ENCODE peak calls at places on chromosomes 11 and 22, in six cellular contexts. O is HAP-1; I is endothelial cell of umbilical vein; F is K562; N is CD4-positive, alpha-beta T cell; Q is left ventricle myocardium inferior. V is an unnamed sample. For H3K9me3, the result is how much of the 10 kb centered on the place peaks cover.

GRCh38 chr22:36110306-36110791 is 50.2 kb downstream of the APOL3 start:
- DNase-seq in F (no peak), N (no peak), Q (no peak), I (no peak), O (no peak), V (no peak)

GRCh38 chr11:46210133-46210636 is 67.3 kb upstream of the CREB3L1 start:
- DNase-seq in N (no peak), Q (no peak), I (no peak), F (peak), O (no peak), V (no peak)

GRCh38 chr22:32013200-32013599 is 29.9 kb upstream of the SLC5A1 start:
- DNase-seq in Q (no peak), F (no peak), N (no peak), I (no peak), O (no peak), V (no peak)

GRCh38 chr11:76185511-76185910 is 20.8 kb downstream of the WNT11 start:
- DNase-seq in N (no peak), F (no peak), O (no peak), I (no peak), Q (no peak), V (no peak)

GRCh38 chr11:18671246-18671645 is 27.3 kb upstream of the TMEM86A start:
- DNase-seq in O (no peak), Q (no peak), F (no peak), I (no peak), N (no peak), V (no peak)

GRCh38 chr11:128776088-128776433 is 82.2 kb downstream of the FLI1 start:
- DNase-seq in N (no peak), Q (no peak), I (no peak), O (no peak), F (no peak), V (no peak)

GRCh38 chr11:110473666-110474065 is 43.9 kb downstream of the FDX1 start:
- DNase-seq in Q (no peak), O (no peak), I (no peak), N (no peak), F (no peak), V (no peak)

GRCh38 chr11:68838572-68838964 is 3.1 kb downstream of the CPT1A start:
- DNase-seq in Q (no peak), I (peak), N (no peak), O (no peak), F (no peak), V (no peak)

GRCh38 chr11:79100093-79100704 is 340.6 kb downstream of the TENM4 start:
- DNase-seq in Q (no peak), N (no peak), O (peak), I (peak), F (peak), V (peak)

GRCh38 chr11:61795459-61795858 is 2.7 kb downstream of the FEN1 start:
- DNase-seq in Q (no peak), I (no peak), O (no peak), F (no peak), N (no peak), V (no peak)

GRCh38 chr11:15668718-15669117 is 554.0 kb downstream of the INSC start:
- DNase-seq in F (no peak), Q (no peak), N (no peak), I (no peak), O (no peak), V (no peak)

GRCh38 chr11:68043029-68043348 is 4.2 kb downstream of the TCIRG1 start:
- DNase-seq in I (no peak), N (no peak), O (no peak), F (peak), Q (no peak), V (no peak)

GRCh38 chr11:69462106-69463045 is 19.1 kb upstream of the LINC01488 start:
- DNase-seq in O (no peak), I (no peak), F (no peak), Q (peak), N (no peak), V (peak)

GRCh38 chr11:110478410-110478809 is 48.7 kb downstream of the FDX1 start:
- DNase-seq in I (no peak), N (no peak), F (peak), Q (no peak), O (no peak), V (no peak)

GRCh38 chr22:21861856-21862255 is 5.6 kb downstream of the MAPK1 start:
- DNase-seq in F (no peak), I (no peak), N (no peak), Q (no peak), O (no peak), V (no peak)

GRCh38 chr11:82229346-82229745 is 504.3 kb downstream of the FAM181B start:
- DNase-seq in N (no peak), I (no peak), Q (no peak), F (no peak), O (peak), V (no peak)

GRCh38 chr11:30774451-30774850 is 188.3 kb upstream of the MPPED2 start:
- DNase-seq in N (no peak), F (no peak), I (no peak), O (no peak), Q (no peak), V (no peak)

GRCh38 chr11:131674051-131674755 is 303.8 kb downstream of the NTM start:
- DNase-seq in Q (peak), N (no peak), I (peak), O (peak), F (peak), V (peak)

GRCh38 chr22:46046299-46046685 is 69.3 kb upstream of the WNT7B start:
- DNase-seq in I (no peak), Q (peak), F (no peak), O (no peak), N (peak), V (no peak)

GRCh38 chr11:65895482-65895981 is 4.7 kb downstream of the FOSL1 start:
- DNase-seq in F (no peak), O (no peak), I (no peak), N (no peak), Q (no peak), V (no peak)

GRCh38 chr11:43712676-43713075 is 32.1 kb downstream of the HSD17B12 start:
- DNase-seq in O (no peak), I (no peak), F (no peak), Q (no peak), N (no peak), V (no peak)

GRCh38 chr22:21942939-21943338 is 9.7 kb downstream of the PPM1F start:
- DNase-seq in F (no peak), N (no peak), O (no peak), Q (no peak), I (no peak), V (no peak)

GRCh38 chr22:36541831-36542391 is 12.9 kb upstream of the EIF3D start:
- DNase-seq in Q (no peak), F (peak), O (no peak), I (peak), N (no peak), V (no peak)

GRCh38 chr22:37486224-37486845 is at the start of gene MFNG:
- DNase-seq in Q (peak), N (peak), F (peak), O (peak), I (peak), V (peak)

GRCh38 chr11:86673872-86674750 is 1.7 kb upstream of the ME3 start:
- DNase-seq in F (no peak), Q (no peak), N (no peak), I (no peak), O (no peak), V (peak)

GRCh38 chr11:9990221-9990973 is 303.6 kb downstream of the SBF2 start:
- DNase-seq in F (no peak), Q (no peak), I (peak), N (no peak), O (peak), V (no peak)

GRCh38 chr22:31039393-31039792 is 41.7 kb upstream of the SMTN start:
- DNase-seq in Q (peak), F (no peak), O (no peak), N (no peak), I (no peak), V (no peak)

GRCh38 chr11:8028766-8029165 is 41.6 kb downstream of the EIF3F start:
- DNase-seq in N (no peak), O (no peak), F (no peak), Q (no peak), I (no peak), V (no peak)

GRCh38 chr22:45876136-45877035 is 100.6 kb downstream of the WNT7B start:
- DNase-seq in O (no peak), F (no peak), I (no peak), N (peak), Q (no peak), V (no peak)

GRCh38 chr11:61728940-61729219 is 23.6 kb upstream of the MYRF start:
- DNase-seq in O (no peak), I (no peak), Q (no peak), N (no peak), F (no peak), V (no peak)

GRCh38 chr11:99934008-99934407 is 753.1 kb upstream of the ARHGAP42 start:
- DNase-seq in N (no peak), O (no peak), I (no peak), Q (no peak), F (no peak), V (no peak)

GRCh38 chr11:134412508-134413333 is 679 bp upstream of the B3GAT1 start:
- DNase-seq in F (no peak), N (no peak), I (no peak), O (peak), Q (no peak), V (no peak)

GRCh38 chr11:121344824-121345223 is 52.3 kb downstream of the SC5D start:
- DNase-seq in F (no peak), Q (no peak), O (no peak), I (no peak), N (no peak), V (no peak)

GRCh38 chr11:129960216-129961214 is 42.1 kb downstream of the PRDM10 start:
- DNase-seq in Q (no peak), F (no peak), O (peak), N (no peak), I (peak), V (no peak)

DNA sequence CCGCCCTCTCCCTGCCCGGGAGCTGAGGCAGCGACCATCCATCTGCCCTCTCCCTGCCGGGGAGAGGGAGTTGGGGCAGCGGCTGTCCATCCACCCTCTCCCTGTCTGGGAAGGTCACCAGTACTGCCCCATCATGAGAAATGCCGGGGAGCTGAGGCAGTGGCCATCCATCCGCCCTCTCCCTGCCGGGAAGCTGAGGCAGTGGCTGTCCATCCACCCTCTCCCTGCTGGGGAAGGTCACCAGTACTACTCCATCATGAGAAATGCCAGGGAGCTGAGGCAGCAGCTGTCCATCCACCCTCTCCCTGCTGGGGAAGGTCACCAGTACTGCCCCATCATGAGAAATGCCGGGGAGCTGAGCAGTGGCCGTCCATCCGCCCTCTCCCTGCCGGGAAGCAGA is 394.6 kb downstream of the BRD1 start:
- DNase-seq in I (no peak), F (no peak), N (no peak), O (no peak), Q (no peak), V (no peak)
- H3K9me3 ChIP-seq in I (under half), F (under half), N (under half), O (under half), Q (under half), V (under half)

GRCh38 chr11:116721983-116722382 is 50.8 kb downstream of the BUD13 start:
- DNase-seq in Q (no peak), O (no peak), I (no peak), F (no peak), N (no peak), V (no peak)

GRCh38 chr11:116716617-116717016 is 56.2 kb downstream of the BUD13 start:
- DNase-seq in O (no peak), F (no peak), I (no peak), N (no peak), Q (no peak), V (no peak)

GRCh38 chr11:116720895-116721294 is 51.9 kb downstream of the BUD13 start:
- DNase-seq in N (no peak), F (no peak), O (no peak), I (no peak), Q (no peak), V (peak)

GRCh38 chr11:116715383-116715782 is 57.4 kb downstream of the BUD13 start:
- DNase-seq in I (no peak), N (no peak), F (peak), Q (no peak), O (no peak), V (no peak)

GRCh38 chr11:116719102-116719501 is 53.7 kb downstream of the BUD13 start:
- DNase-seq in I (no peak), F (no peak), Q (no peak), O (no peak), N (no peak), V (no peak)
- H3K9me3 ChIP-seq in I (under half), F (under half), Q (under half), O (under half), N (under half), V (under half)

GRCh38 chr11:120116966-120117365 is 20.9 kb downstream of the TRIM29 start:
- DNase-seq in O (no peak), Q (no peak), N (no peak), F (no peak), I (no peak), V (no peak)

GRCh38 chr11:120117991-120118390 is 19.9 kb downstream of the TRIM29 start:
- DNase-seq in F (no peak), O (no peak), I (no peak), N (no peak), Q (no peak), V (no peak)

GRCh38 chr11:120112174-120112796 is 25.6 kb downstream of the TRIM29 start:
- DNase-seq in O (no peak), F (peak), I (no peak), Q (no peak), N (no peak), V (no peak)

GRCh38 chr11:120119121-120119520 is 18.8 kb downstream of the TRIM29 start:
- DNase-seq in F (no peak), N (no peak), Q (no peak), I (no peak), O (no peak), V (no peak)

DNA sequence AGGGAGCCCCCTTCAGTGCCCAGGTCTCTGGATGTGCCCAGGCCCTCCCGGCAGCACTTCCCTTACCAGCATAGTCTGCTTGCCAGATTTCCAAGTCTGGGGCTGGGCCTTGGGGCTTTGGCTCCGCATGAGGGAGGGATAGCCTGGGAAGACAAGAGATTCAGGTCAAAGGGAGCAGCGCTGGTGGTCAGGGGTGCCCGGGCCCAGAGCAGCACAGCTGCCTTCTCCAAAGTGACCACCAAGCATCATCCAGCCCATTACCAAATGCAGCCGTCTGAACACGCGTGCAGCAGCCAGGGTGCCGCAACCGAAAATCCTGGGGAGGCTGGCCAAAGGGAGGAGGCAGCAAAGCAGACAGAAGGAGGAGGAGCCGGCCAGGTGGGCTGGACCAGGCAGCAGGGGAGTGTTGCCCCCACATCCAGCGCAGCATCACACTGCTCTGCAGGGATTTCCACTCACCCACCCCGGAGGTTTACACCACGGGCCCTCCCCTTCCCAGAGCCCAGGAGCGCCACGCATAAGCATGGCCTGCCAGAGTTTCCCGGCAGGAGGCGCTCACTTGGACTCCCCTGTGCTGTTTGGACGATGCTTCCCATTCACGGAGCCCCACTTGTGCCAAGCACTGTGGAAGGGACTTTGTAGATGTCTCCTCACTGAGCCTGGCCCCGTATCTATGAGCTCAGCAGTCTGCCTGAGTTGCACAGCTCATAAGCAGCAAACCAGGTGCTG is 22.5 kb downstream of the TRIM29 start:
- DNase-seq in Q (no peak), O (no peak), N (no peak), I (no peak), F (peak), V (no peak)
- H3K9me3 ChIP-seq in Q (under half), O (under half), N (under half), I (under half), F (under half), V (under half)

GRCh38 chr11:58742981-58743880 is 11.5 kb upstream of the GLYAT start:
- DNase-seq in I (no peak), Q (no peak), N (no peak), O (no peak), F (no peak), V (no peak)

GRCh38 chr11:58742140-58742539 is 10.4 kb upstream of the GLYAT start:
- DNase-seq in O (no peak), F (no peak), N (no peak), I (no peak), Q (no peak), V (no peak)

GRCh38 chr11:58741127-58741526 is 9.4 kb upstream of the GLYAT start:
- DNase-seq in Q (no peak), O (no peak), I (no peak), F (no peak), N (no peak), V (no peak)

GRCh38 chr11:58739725-58740430 is 8.1 kb upstream of the GLYAT start:
- DNase-seq in N (no peak), O (no peak), F (peak), Q (no peak), I (no peak), V (no peak)

GRCh38 chr11:58740447-58740846 is 8.7 kb upstream of the GLYAT start:
- DNase-seq in O (no peak), F (no peak), I (no peak), N (no peak), Q (no peak), V (no peak)
- H3K9me3 ChIP-seq in O (under half), F (under half), I (under half), N (under half), Q (half or more), V (under half)

DNA sequence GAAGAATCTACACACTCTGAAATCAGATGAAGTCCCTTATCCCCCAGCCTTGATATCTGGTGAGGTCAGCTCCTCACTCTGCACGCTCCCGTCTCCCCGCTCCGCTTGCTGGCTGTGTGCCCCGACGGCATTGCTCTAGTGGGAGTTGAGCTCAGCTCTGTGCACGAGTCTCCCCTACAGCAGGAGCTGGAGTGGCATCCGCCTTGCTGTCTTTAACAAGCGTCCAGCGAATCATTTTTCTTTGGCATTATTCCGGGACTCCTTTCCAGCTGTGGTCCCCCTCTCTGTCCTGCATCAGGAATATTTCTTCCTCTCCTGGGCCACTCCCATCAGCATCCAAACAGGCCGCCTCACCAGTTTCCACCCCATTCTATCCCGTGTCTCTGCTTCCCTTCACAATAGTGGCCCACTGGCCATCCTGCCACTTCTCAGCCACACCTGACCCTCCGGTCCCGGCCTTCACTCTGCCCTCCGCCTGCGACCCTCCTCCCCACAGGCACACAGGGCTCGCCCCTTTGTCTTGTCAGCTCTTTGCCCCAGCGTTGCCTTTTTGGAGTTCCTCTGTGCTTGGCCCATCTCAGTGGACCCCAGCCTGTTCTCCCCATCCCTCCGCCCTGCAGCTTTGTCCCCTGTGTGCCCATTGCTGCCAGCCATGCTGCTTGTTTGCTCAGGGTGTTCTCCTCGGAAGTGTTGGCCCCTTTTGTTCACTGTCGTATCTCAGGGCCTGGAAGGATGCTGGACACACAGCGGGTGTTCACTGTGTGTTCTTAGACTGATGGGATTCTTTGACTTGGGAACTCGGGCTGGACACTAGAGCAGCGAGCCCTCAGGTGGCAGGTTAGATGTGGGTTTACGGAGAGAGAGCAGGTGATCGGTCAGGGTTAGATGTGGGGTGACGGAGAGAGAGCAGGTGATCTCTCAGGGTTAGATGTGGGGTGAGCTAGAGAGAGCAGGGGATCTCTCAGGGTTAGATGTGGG is 441.8 kb downstream of the TBC1D22A start:
- DNase-seq in I (no peak), N (no peak), F (no peak), Q (no peak), O (no peak), V (no peak)
- H3K9me3 ChIP-seq in I (under half), N (under half), F (under half), Q (under half), O (under half), V (under half)

V was measured in mucosa of descending colon.